ENCODE peak calls at places on chromosomes 16 and 17, in four cellular contexts. V, H, X and B are unnamed samples.

GRCh38 chr17:33396818-33397217 is 103.7 kb upstream of the ASIC2 start:
- DNase-seq in X (no peak), V (no peak), H (no peak), B (no peak)

GRCh38 chr16:54199486-54200160 is 87.0 kb downstream of the IRX3 start:
- DNase-seq in H (no peak), V (no peak), X (no peak), B (no peak)

GRCh38 chr16:24700549-24701392 is 28.7 kb upstream of the TNRC6A start:
- DNase-seq in V (peak; percentile 93), H (no peak), X (peak; percentile 90), B (peak; percentile 87)

GRCh38 chr16:19984136-19984535 is 89.6 kb downstream of the GPR139 start:
- DNase-seq in H (no peak), V (no peak), X (no peak), B (no peak)

GRCh38 chr16:12462690-12463646 is 340.7 kb downstream of the CPPED1 start:
- DNase-seq in H (no peak), X (no peak), V (no peak), B (no peak)

GRCh38 chr16:58411336-58411735 is 19.1 kb downstream of the GINS3 start:
- DNase-seq in H (no peak), V (no peak), X (no peak), B (no peak)

GRCh38 chr17:32161506-32162365 is 19.4 kb downstream of the RHOT1 start:
- DNase-seq in V (peak; percentile 85), X (no peak), H (no peak), B (no peak)

GRCh38 chr16:89599451-89599858 is 14.0 kb upstream of the DPEP1 start:
- DNase-seq in H (peak; percentile 87), X (no peak), V (peak; percentile 41), B (no peak)

GRCh38 chr16:58847902-58848661 is 114.0 kb upstream of the GOT2 start:
- DNase-seq in X (no peak), H (no peak), V (no peak), B (no peak)

GRCh38 chr17:77273397-77274136 is 132.8 kb downstream of the SEC14L1 start:
- DNase-seq in V (no peak), X (no peak), H (no peak), B (no peak)

GRCh38 chr17:6471531-6472465 is 27.5 kb downstream of the PIMREG start:
- DNase-seq in H (no peak), X (peak; percentile 59), V (no peak), B (no peak)

GRCh38 chr17:50212121-50212843 is 10.9 kb upstream of the COL1A1 start:
- DNase-seq in V (no peak), X (peak; percentile 19), H (no peak), B (peak; percentile 60)

GRCh38 chr17:69344939-69345338 is 18.0 kb upstream of the ABCA5 start:
- DNase-seq in V (peak; percentile 40), H (no peak), X (no peak), B (no peak)

GRCh38 chr16:55557186-55557585 is 9.3 kb upstream of the CAPNS2 start:
- DNase-seq in X (no peak), V (no peak), H (no peak), B (no peak)

GRCh38 chr17:1379930-1380313 is 20.1 kb downstream of the YWHAE start:
- DNase-seq in H (no peak), V (no peak), X (no peak), B (no peak)

GRCh38 chr16:58127634-58128033 is 1.5 kb downstream of the CFAP20 start:
- DNase-seq in X (no peak), V (no peak), H (no peak), B (no peak)

GRCh38 chr17:9522074-9522473 is 53.5 kb downstream of the STX8 start:
- DNase-seq in H (no peak), V (no peak), X (no peak), B (no peak)

GRCh38 chr16:19338335-19338734 is 52.8 kb downstream of the CLEC19A start:
- DNase-seq in V (no peak), X (no peak), H (no peak), B (no peak)

GRCh38 chr17:2921443-2921842 is 125.2 kb downstream of the RAP1GAP2 start:
- DNase-seq in V (no peak), H (no peak), X (no peak), B (no peak)

GRCh38 chr16:24010440-24011089 is 174.8 kb downstream of the PRKCB start:
- DNase-seq in X (peak; percentile 84), V (peak; percentile 61), H (peak; percentile 81), B (peak; percentile 78)

GRCh38 chr17:40457369-40457768 is 14.1 kb downstream of the IGFBP4 start:
- DNase-seq in V (no peak), H (no peak), X (no peak), B (no peak)

GRCh38 chr17:31565652-31566051 is 174.2 kb downstream of the RAB11FIP4 start:
- DNase-seq in X (no peak), H (no peak), V (no peak), B (no peak)

GRCh38 chr16:71746442-71747046 is 22.0 kb upstream of the PHLPP2 start:
- DNase-seq in V (peak; percentile 46), H (no peak), X (no peak), B (no peak)